ENCODE peak calls at places on chromosomes 1 and 21, in seven cellular contexts. L is fibroblast of the aortic adventitia; E is amniotic stem cell; B is caudate nucleus; D is activated naive CD8-positive, alpha-beta T cell treated with anti-CD3 and anti-CD28 coated beads, Interleukin-2, amount 50 U/mL, for 24 hours; P is NCI-H1105 treated with DMSO at 0.1 percent for 48 hours; U is effector memory CD8-positive, alpha-beta T cell. Y is an unnamed sample.

GRCh38 chr1:17768651-17769241 is 13.6 kb downstream of the ACTL8 start:
- DNase-seq in P (no peak), L (peak; percentile 84), D (no peak), B (no peak), E (peak; percentile 6), U (no peak), Y (no peak)

GRCh38 chr1:50620680-50621329 is 197.6 kb upstream of the DMRTA2 start:
- DNase-seq in P (peak; percentile 32), B (no peak), L (peak; percentile 36), D (no peak), U (no peak), E (no peak), Y (no peak)

GRCh38 chr1:54243022-54243421 is 43.1 kb downstream of the MRPL37 start:
- DNase-seq in B (no peak), U (no peak), D (no peak), E (no peak), L (no peak), P (no peak), Y (no peak)

GRCh38 chr1:29290414-29290980 is 54.2 kb downstream of the PTPRU start:
- DNase-seq in E (no peak), U (no peak), D (no peak), B (no peak), P (no peak), L (peak; percentile 44), Y (no peak)

GRCh38 chr1:9809122-9809521 is 14.6 kb downstream of the CLSTN1 start:
- DNase-seq in U (no peak), P (no peak), L (no peak), D (no peak), E (no peak), B (no peak), Y (no peak)

GRCh38 chr1:24910751-24911650 is 19.1 kb downstream of the RUNX3 start:
- DNase-seq in U (peak; percentile 88), P (no peak), D (peak; percentile 79), L (no peak), E (no peak), B (no peak), Y (peak; percentile 87)

GRCh38 chr1:153928776-153929432 is 6.1 kb upstream of the GATAD2B start:
- DNase-seq in D (no peak), E (no peak), P (no peak), L (no peak), B (peak; percentile 55), U (no peak), Y (no peak)

GRCh38 chr1:22557341-22557950 is 5.8 kb upstream of the EPHA8 start:
- DNase-seq in D (no peak), L (no peak), E (no peak), P (peak; percentile 93), B (no peak), U (no peak), Y (no peak)

GRCh38 chr1:39590546-39590945 is 14.0 kb upstream of the PABPC4 start:
- DNase-seq in L (no peak), P (no peak), D (no peak), U (no peak), B (no peak), E (no peak), Y (no peak)

GRCh38 chr1:90459570-90459969 is 257.5 kb downstream of the BARHL2 start:
- DNase-seq in E (no peak), U (no peak), D (no peak), P (no peak), L (no peak), B (no peak), Y (no peak)

GRCh38 chr1:231428392-231428791 is 6.3 kb upstream of the EGLN1 start:
- DNase-seq in E (no peak), U (no peak), P (no peak), B (no peak), D (no peak), L (no peak), Y (no peak)

GRCh38 chr1:1001631-1002300 is 1.9 kb upstream of the HES4 start:
- DNase-seq in L (peak; percentile 33), E (peak; percentile 26), B (peak; percentile 29), P (peak; percentile 28), U (peak; percentile 69), D (peak; percentile 86), Y (peak; percentile 64)

GRCh38 chr1:16146888-16147614 is 8.8 kb downstream of the EPHA2 start:
- DNase-seq in E (no peak), B (no peak), D (no peak), U (no peak), P (no peak), L (peak; percentile 75), Y (no peak)

GRCh38 chr1:91689586-91690481 is 189.2 kb downstream of the CDC7 start:
- DNase-seq in E (no peak), P (no peak), U (no peak), D (no peak), L (peak; percentile 48), B (no peak), Y (no peak)

GRCh38 chr1:10555635-10556429 is 81.1 kb downstream of the PEX14 start:
- DNase-seq in D (no peak), E (no peak), P (no peak), L (no peak), B (no peak), U (no peak), Y (no peak)

GRCh38 chr21:45983981-45984551 is 2.5 kb downstream of the COL6A1 start:
- DNase-seq in D (no peak), L (peak; percentile 52), B (no peak), U (no peak), P (peak; percentile 18), E (no peak), Y (no peak)

GRCh38 chr1:91402023-91402422 is 2.6 kb downstream of the HFM1 start:
- DNase-seq in E (no peak), D (no peak), P (peak; percentile 62), U (no peak), B (no peak), L (peak; percentile 39), Y (no peak)

GRCh38 chr1:159465191-159465603 is 25.7 kb downstream of the OR10J1 start:
- DNase-seq in D (no peak), L (no peak), P (no peak), B (no peak), E (no peak), U (no peak), Y (no peak)

GRCh38 chr1:11725616-11726015 is 10.3 kb upstream of the AGTRAP start:
- DNase-seq in E (no peak), B (no peak), L (no peak), D (no peak), U (no peak), P (no peak), Y (no peak)

GRCh38 chr1:166730299-166730888 is 108.9 kb upstream of the POGK start:
- DNase-seq in P (no peak), D (no peak), E (no peak), B (no peak), L (no peak), U (no peak), Y (no peak)

Y was measured in activated gamma-delta T cell treated with Interleukin-2 at 50 U/mL for 16 hours.